ENCODE peak calls at places on chromosome 12, in nine cellular contexts. Y is keratinocyte; O is activated naive CD8-positive, alpha-beta T cell treated with anti-CD3 and anti-CD28 coated beads for 36 hours; P is HepG2; R is NCI-H1436; Q is ACHN; U is adrenal gland; X is testis; E is suprapubic skin. W is an unnamed sample.

GRCh38 chr12:15756822-15757221 is 32.4 kb downstream of the EPS8 start:
- DNase-seq in Y (no peak), O (no peak), P (no peak), R (no peak), Q (no peak), U (no peak), X (no peak), E (no peak), W (no peak)

GRCh38 chr12:29403991-29404390 is 23.0 kb upstream of the ERGIC2 start:
- DNase-seq in Y (no peak), O (no peak), P (no peak), R (no peak), Q (no peak), U (no peak), X (no peak), E (no peak), W (no peak)

GRCh38 chr12:23221066-23221465 is 596.1 kb downstream of the ETNK1 start:
- DNase-seq in Y (no peak), O (no peak), P (no peak), R (peak; percentile 9), Q (peak; percentile 33), U (no peak), X (peak; percentile 15), E (no peak), W (no peak)

GRCh38 chr12:13196302-13196921 is at the start of gene EMP1:
- DNase-seq in Y (peak; percentile 99), O (peak; percentile 79), P (peak; percentile 29), R (no peak), Q (peak; percentile 100), U (peak; percentile 97), X (peak; percentile 92), E (peak; percentile 98), W (no peak)

GRCh38 chr12:27333311-27334009 is 824 bp downstream of the BMAL2 start:
- DNase-seq in Y (no peak), O (peak; percentile 56), P (no peak), R (peak; percentile 10), Q (peak; percentile 39), U (peak; percentile 18), X (peak; percentile 34), E (no peak), W (no peak)

GRCh38 chr12:99707883-99708282 is 60.3 kb downstream of the GARIN6 start:
- DNase-seq in Y (no peak), O (no peak), P (no peak), R (no peak), Q (no peak), U (no peak), X (no peak), E (no peak), W (no peak)

GRCh38 chr12:34399631-34400422 is 377.5 kb downstream of the ALG10 start:
- DNase-seq in Y (no peak), O (no peak), P (no peak), R (no peak), Q (no peak), U (peak; percentile 6), X (peak; percentile 4), E (peak; percentile 32), W (no peak)

GRCh38 chr12:90111646-90112565 is 403.3 kb upstream of the ATP2B1 start:
- DNase-seq in Y (no peak), O (no peak), P (no peak), R (no peak), Q (no peak), U (no peak), X (no peak), E (no peak), W (no peak)

GRCh38 chr12:39272934-39273770 is 169.8 kb downstream of the KIF21A start:
- DNase-seq in Y (peak; percentile 1), O (peak; percentile 3), P (peak; percentile 24), R (no peak), Q (peak; percentile 68), U (peak; percentile 33), X (peak; percentile 39), E (no peak), W (no peak)

GRCh38 chr12:57835366-57836288 is 10.9 kb downstream of the CTDSP2 start:
- DNase-seq in Y (no peak), O (no peak), P (no peak), R (no peak), Q (no peak), U (no peak), X (peak; percentile 65), E (no peak), W (no peak)

GRCh38 chr12:130070017-130070653 is 92.1 kb upstream of the FZD10 start:
- DNase-seq in Y (no peak), O (no peak), P (no peak), R (no peak), Q (no peak), U (peak; percentile 23), X (peak; percentile 84), E (no peak), W (no peak)

GRCh38 chr12:132429122-132429931 is 60.6 kb upstream of the FBRSL1 start:
- DNase-seq in Y (no peak), O (no peak), P (peak; percentile 20), R (peak; percentile 31), Q (no peak), U (no peak), X (no peak), E (no peak), W (no peak)

GRCh38 chr12:103830025-103830725 is 10.9 kb downstream of the NT5DC3 start:
- DNase-seq in Y (no peak), O (no peak), P (no peak), R (no peak), Q (no peak), U (no peak), X (no peak), E (no peak), W (no peak)

GRCh38 chr12:132259364-132259871 is 70.0 kb downstream of the GALNT9 start:
- DNase-seq in Y (no peak), O (no peak), P (no peak), R (no peak), Q (peak; percentile 64), U (no peak), X (no peak), E (no peak), W (no peak)